ENCODE peak calls at places on chromosomes 5 and 9, in five cellular contexts. W is transverse colon, A is HepG2, X is GM23338, V is vagina. Q is an unnamed sample. For H3K36me3, the result is how much of the 10 kb centered on the place peaks cover.

GRCh38 chr5:104635216-104635615 is 1072.6 kb upstream of the NUDT12 start:
- DNase-seq in W (no peak), A (no peak), X (no peak), V (no peak), Q (no peak)

GRCh38 chr9:136085815-136086212 is 9.3 kb downstream of the NACC2 start:
- DNase-seq in W (peak), A (no peak), X (no peak), V (no peak), Q (peak)

GRCh38 chr5:62343428-62343827 is 37.4 kb downstream of the KIF2A start:
- DNase-seq in W (no peak), A (no peak), X (no peak), V (no peak), Q (no peak)

GRCh38 chr9:12923472-12924009 is 148.7 kb downstream of the LURAP1L start:
- DNase-seq in W (peak), A (no peak), X (no peak), V (no peak), Q (no peak)

GRCh38 chr5:120345947-120346346 is 118.2 kb upstream of the PRR16 start:
- DNase-seq in W (no peak), A (no peak), X (no peak), V (no peak), Q (no peak)

GRCh38 chr5:135322744-135323143 is 76.3 kb downstream of the MACROH2A1 start:
- DNase-seq in W (no peak), A (no peak), X (no peak), V (no peak), Q (no peak)

GRCh38 chr5:67910599-67910998 is 305.0 kb upstream of the PIK3R1 start:
- DNase-seq in W (no peak), A (no peak), X (no peak), V (no peak), Q (no peak)

GRCh38 chr5:96861044-96861443 is 15.3 kb upstream of the ERAP2 start:
- DNase-seq in W (no peak), A (no peak), X (no peak), V (no peak), Q (no peak)

GRCh38 chr9:124795881-124796415 is 19.0 kb downstream of the OLFML2A start:
- DNase-seq in W (no peak), A (peak), X (peak), V (no peak), Q (no peak)

GRCh38 chr5:172705576-172706084 is 64.6 kb downstream of the NEURL1B start:
- DNase-seq in W (no peak), A (no peak), X (no peak), V (no peak), Q (no peak)

GRCh38 chr9:20570086-20570485 is 52.2 kb downstream of the MLLT3 start:
- DNase-seq in W (no peak), A (no peak), X (no peak), V (no peak), Q (no peak)

GRCh38 chr9:87008667-87009066 is 61.4 kb upstream of the GAS1 start:
- DNase-seq in W (no peak), A (no peak), X (no peak), V (no peak), Q (no peak)

GRCh38 chr9:77883846-77884771 is 147.5 kb downstream of the GNAQ start:
- DNase-seq in W (no peak), A (no peak), X (peak), V (no peak), Q (no peak)

GRCh38 chr5:128271859-128272446 is 188.4 kb downstream of the SLC12A2 start:
- DNase-seq in W (no peak), A (no peak), X (peak), V (no peak), Q (no peak)

DNA sequence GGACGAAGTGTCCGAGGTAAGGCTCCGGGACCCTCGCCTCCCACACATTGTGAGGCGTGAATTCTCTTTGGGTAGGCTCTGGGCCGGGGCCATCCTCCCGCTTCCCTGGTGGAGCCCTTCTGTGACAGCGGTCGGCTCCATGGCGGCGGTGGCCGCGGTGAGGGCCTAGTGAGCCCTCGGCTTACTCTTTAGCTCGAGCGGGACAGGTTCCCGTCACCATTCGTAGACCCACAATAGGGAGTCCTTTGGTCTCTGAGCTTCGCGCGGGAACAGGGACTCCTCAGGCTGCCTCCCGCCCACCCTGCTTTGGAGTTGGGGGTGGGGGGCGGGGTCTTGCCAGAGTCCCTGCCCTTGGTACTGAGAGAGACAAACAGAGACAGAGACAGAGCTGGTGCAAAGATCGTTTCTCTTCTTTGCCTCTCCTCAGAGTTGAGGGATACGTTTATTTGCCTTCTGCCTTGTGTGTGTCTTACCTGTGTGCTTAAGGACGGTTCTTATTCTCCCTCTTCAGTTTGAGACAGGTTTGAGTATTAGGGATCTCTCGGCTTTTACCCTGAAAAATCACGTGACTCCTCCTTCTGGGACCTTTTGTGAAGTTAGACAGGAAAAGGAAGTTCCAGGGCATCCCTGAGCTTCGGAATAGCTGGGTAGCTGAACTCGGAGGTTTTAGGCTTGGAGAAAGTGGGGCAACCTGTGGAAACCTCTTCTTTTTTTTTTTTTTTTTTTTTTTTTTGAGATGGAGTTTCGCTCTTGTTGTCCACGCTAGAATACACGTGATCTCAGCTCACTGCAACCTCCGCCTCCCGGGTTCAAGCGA is 833 bp downstream of the ANKHD1 start:
- DNase-seq in W (peak), A (peak), X (peak), V (no peak), Q (peak)
- TF ChIP-seq POLR2AphosphoS5 in W (no peak), A (peak), X (no peak), V (no peak), Q (no peak)

GRCh38 chr9:114288233-114289051 is 34.5 kb upstream of the ORM1 start:
- DNase-seq in W (peak), A (no peak), X (peak), V (no peak), Q (peak)

GRCh38 chr9:114287001-114287762 is 35.7 kb upstream of the ORM1 start:
- DNase-seq in W (no peak), A (no peak), X (no peak), V (no peak), Q (peak)

GRCh38 chr9:114289106-114289505 is 33.8 kb upstream of the ORM1 start:
- DNase-seq in W (peak), A (no peak), X (no peak), V (no peak), Q (peak)

GRCh38 chr9:114286146-114286679 is 36.7 kb upstream of the ORM1 start:
- DNase-seq in W (no peak), A (no peak), X (no peak), V (no peak), Q (peak)

GRCh38 chr9:114287763-114288232 is 35.1 kb upstream of the ORM1 start:
- DNase-seq in W (no peak), A (no peak), X (no peak), V (no peak), Q (peak)
- H3K36me3 ChIP-seq in W (under half), A (half or more), X (under half), V (under half), Q (under half)

GRCh38 chr9:19457694-19458009 is 48.8 kb downstream of the ACER2 start:
- DNase-seq in W (no peak), A (no peak), X (no peak), V (no peak), Q (no peak)

GRCh38 chr9:19461135-19461534 is 52.3 kb downstream of the ACER2 start:
- DNase-seq in W (no peak), A (no peak), X (no peak), V (no peak), Q (no peak)

GRCh38 chr9:19460258-19460657 is 51.4 kb downstream of the ACER2 start:
- DNase-seq in W (no peak), A (no peak), X (no peak), V (no peak), Q (no peak)

GRCh38 chr9:19451240-19452087 is 42.7 kb downstream of the ACER2 start:
- DNase-seq in W (no peak), A (no peak), X (no peak), V (no peak), Q (no peak)

GRCh38 chr9:19456996-19457693 is 48.3 kb downstream of the ACER2 start:
- DNase-seq in W (peak), A (peak), X (peak), V (no peak), Q (peak)
- TF ChIP-seq POLR2AphosphoS5 in W (no peak), A (no peak), X (no peak), V (peak), Q (peak)

GRCh38 chr9:130128251-130128650 is 44.0 kb upstream of the NCS1 start:
- DNase-seq in W (peak), A (no peak), X (no peak), V (no peak), Q (no peak)

GRCh38 chr9:130126721-130127429 is 45.3 kb upstream of the NCS1 start:
- DNase-seq in W (no peak), A (no peak), X (no peak), V (no peak), Q (no peak)

GRCh38 chr9:130128782-130129424 is 43.3 kb upstream of the NCS1 start:
- DNase-seq in W (peak), A (no peak), X (no peak), V (no peak), Q (no peak)

GRCh38 chr9:130124471-130124870 is 47.7 kb upstream of the NCS1 start:
- DNase-seq in W (no peak), A (no peak), X (no peak), V (no peak), Q (no peak)

DNA sequence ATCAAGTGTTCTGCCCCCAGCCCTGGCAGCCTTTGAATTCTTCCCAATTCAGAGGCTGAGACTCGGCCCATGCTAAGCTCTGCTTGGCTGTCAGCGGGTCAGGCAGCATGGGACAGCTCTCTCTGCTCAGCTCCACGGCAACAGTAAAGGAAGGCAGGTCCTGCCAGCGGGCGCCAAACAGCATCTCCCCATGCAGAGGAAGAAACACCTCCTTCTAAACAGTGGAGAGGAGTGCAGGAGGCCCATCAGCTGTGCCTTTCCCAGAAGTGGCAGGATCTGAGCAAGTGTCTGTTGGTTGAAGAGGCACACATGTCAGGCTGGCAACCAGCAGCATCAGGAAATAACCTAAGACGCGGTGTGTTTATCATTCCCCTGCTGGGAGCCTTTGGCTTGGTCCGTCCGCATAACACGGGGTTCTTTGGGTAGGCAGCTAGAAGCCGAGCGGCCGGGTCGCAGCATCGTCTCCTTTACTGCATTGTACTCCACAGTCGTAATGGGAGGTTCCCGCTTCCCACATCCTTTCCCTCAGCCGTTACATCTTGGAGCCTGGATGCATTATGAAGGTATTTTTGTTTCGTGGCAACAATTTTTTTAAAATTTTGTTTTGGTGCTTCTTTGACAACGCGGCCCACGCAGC is 42.7 kb upstream of the NCS1 start:
- DNase-seq in W (no peak), A (no peak), X (no peak), V (no peak), Q (no peak)
- H3K36me3 ChIP-seq in W (under half), A (under half), X (under half), V (under half), Q (under half)

GRCh38 chr9:27784999-27785713 is 211.9 kb upstream of the C9orf72 start:
- DNase-seq in W (no peak), A (no peak), X (no peak), V (no peak), Q (no peak)
- TF ChIP-seq POLR2AphosphoS5 in W (no peak), A (no peak), X (no peak), V (no peak), Q (no peak)

GRCh38 chr5:32110081-32110696 is 63.9 kb downstream of the GOLPH3 start:
- DNase-seq in W (no peak), A (no peak), X (no peak), V (no peak), Q (no peak)
- H3K36me3 ChIP-seq in W (half or more), A (under half), X (under half), V (under half), Q (under half)

GRCh38 chr9:38638881-38639576 is 18.6 kb upstream of the ANKRD18A start:
- DNase-seq in W (no peak), A (no peak), X (no peak), V (no peak), Q (no peak)

GRCh38 chr9:38642951-38643350 is 22.6 kb upstream of the ANKRD18A start:
- DNase-seq in W (no peak), A (no peak), X (no peak), V (no peak), Q (no peak)

GRCh38 chr9:38641985-38642864 is 21.8 kb upstream of the ANKRD18A start:
- DNase-seq in W (peak), A (peak), X (peak), V (no peak), Q (no peak)

GRCh38 chr9:38641142-38641541 is 20.7 kb upstream of the ANKRD18A start:
- DNase-seq in W (no peak), A (no peak), X (no peak), V (no peak), Q (no peak)

DNA sequence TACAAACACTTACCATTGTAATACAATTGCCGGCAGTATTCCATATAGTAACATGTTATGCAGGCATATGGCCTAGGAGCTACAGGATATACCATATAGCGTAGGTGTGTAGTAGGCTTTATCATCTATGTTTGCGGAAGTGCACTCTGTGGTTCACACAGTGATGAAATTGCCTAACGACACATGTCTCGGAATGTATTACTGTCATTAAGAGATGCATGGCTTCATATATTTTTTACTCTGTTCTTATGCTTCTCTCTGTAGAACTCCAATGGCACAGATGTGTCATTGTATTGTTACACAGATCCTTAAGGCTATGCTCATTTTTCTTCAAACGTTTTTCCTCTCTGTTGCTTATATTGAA is 19.2 kb upstream of the ANKRD18A start:
- DNase-seq in W (no peak), A (no peak), X (no peak), V (no peak), Q (no peak)
- TF ChIP-seq POLR2AphosphoS5 in W (no peak), A (no peak), X (no peak), V (no peak), Q (no peak)

Q was measured in sigmoid colon.